ENCODE peak calls at places on chromosomes 13 and 19, in six cellular contexts. One of them, this sample, is unnamed.

GRCh38 chr13:36344886-36345437 is 1.2 kb downstream of the SPART start:
- DNase-seq in left lung: no peak
- DNase-seq in endodermal cell: peak
- DNase-seq in EL: peak
- DNase-seq in MV-4-11: peak
- DNase-seq in nephron progenitor cell: no peak
- DNase-seq in this sample: no peak

GRCh38 chr19:46967578-46968018 is 52.0 kb upstream of the NPAS1 start:
- DNase-seq in MV-4-11: peak
- DNase-seq in nephron progenitor cell: peak
- DNase-seq in left lung: no peak
- DNase-seq in EL: no peak
- DNase-seq in endodermal cell: no peak
- DNase-seq in this sample: peak

GRCh38 chr13:71625694-71626093 is 241.3 kb downstream of the DACH1 start:
- DNase-seq in MV-4-11: no peak
- DNase-seq in nephron progenitor cell: no peak
- DNase-seq in endodermal cell: no peak
- DNase-seq in left lung: no peak
- DNase-seq in EL: no peak
- DNase-seq in this sample: no peak

GRCh38 chr19:12527034-12527836 is 24.0 kb downstream of the ZNF564 start:
- DNase-seq in endodermal cell: no peak
- DNase-seq in nephron progenitor cell: no peak
- DNase-seq in EL: no peak
- DNase-seq in MV-4-11: peak
- DNase-seq in left lung: no peak
- DNase-seq in this sample: no peak

GRCh38 chr13:80100636-80101035 is 240.3 kb downstream of the SPRY2 start:
- DNase-seq in EL: peak
- DNase-seq in MV-4-11: no peak
- DNase-seq in left lung: no peak
- DNase-seq in endodermal cell: no peak
- DNase-seq in nephron progenitor cell: no peak
- DNase-seq in this sample: no peak

GRCh38 chr19:13547102-13547501 is 40.8 kb upstream of the CACNA1A start:
- DNase-seq in left lung: no peak
- DNase-seq in endodermal cell: no peak
- DNase-seq in MV-4-11: no peak
- DNase-seq in nephron progenitor cell: no peak
- DNase-seq in EL: no peak
- DNase-seq in this sample: no peak

GRCh38 chr13:41587490-41587889 is 130.1 kb downstream of the RGCC start:
- DNase-seq in left lung: no peak
- DNase-seq in endodermal cell: peak
- DNase-seq in EL: no peak
- DNase-seq in MV-4-11: no peak
- DNase-seq in nephron progenitor cell: no peak
- DNase-seq in this sample: no peak

GRCh38 chr13:65844266-65844841 is 1385.8 kb downstream of the PCDH9 start:
- DNase-seq in nephron progenitor cell: no peak
- DNase-seq in MV-4-11: no peak
- DNase-seq in left lung: peak
- DNase-seq in endodermal cell: no peak
- DNase-seq in EL: no peak
- DNase-seq in this sample: no peak

GRCh38 chr13:27821566-27821965 is 29.3 kb downstream of the GSX1 start:
- DNase-seq in EL: no peak
- DNase-seq in endodermal cell: peak
- DNase-seq in nephron progenitor cell: no peak
- DNase-seq in left lung: no peak
- DNase-seq in MV-4-11: no peak
- DNase-seq in this sample: no peak

GRCh38 chr13:110162053-110162452 is 144.9 kb downstream of the COL4A1 start:
- DNase-seq in endodermal cell: peak
- DNase-seq in EL: no peak
- DNase-seq in left lung: peak
- DNase-seq in nephron progenitor cell: no peak
- DNase-seq in MV-4-11: no peak
- DNase-seq in this sample: no peak

GRCh38 chr19:3768015-3768747 is 3.8 kb downstream of the RAX2 start:
- DNase-seq in EL: no peak
- DNase-seq in left lung: no peak
- DNase-seq in nephron progenitor cell: no peak
- DNase-seq in MV-4-11: no peak
- DNase-seq in endodermal cell: peak
- DNase-seq in this sample: no peak

GRCh38 chr13:97855570-97855970 is 97.9 kb upstream of the IPO5 start:
- DNase-seq in MV-4-11: peak
- DNase-seq in left lung: no peak
- DNase-seq in endodermal cell: peak
- DNase-seq in EL: peak
- DNase-seq in nephron progenitor cell: peak
- DNase-seq in this sample: peak

GRCh38 chr13:54187461-54187860 is 1158.8 kb downstream of the OLFM4 start:
- DNase-seq in endodermal cell: no peak
- DNase-seq in EL: no peak
- DNase-seq in nephron progenitor cell: no peak
- DNase-seq in left lung: no peak
- DNase-seq in MV-4-11: no peak
- DNase-seq in this sample: no peak

GRCh38 chr13:113554333-113554700 is 30.2 kb upstream of the TFDP1 start:
- DNase-seq in EL: no peak
- DNase-seq in endodermal cell: peak
- DNase-seq in left lung: peak
- DNase-seq in MV-4-11: no peak
- DNase-seq in nephron progenitor cell: no peak
- DNase-seq in this sample: no peak

GRCh38 chr13:23570099-23570926 is at the start of gene TNFRSF19:
- DNase-seq in left lung: no peak
- DNase-seq in nephron progenitor cell: peak
- DNase-seq in endodermal cell: peak
- DNase-seq in EL: peak
- DNase-seq in MV-4-11: no peak
- DNase-seq in this sample: no peak

This sample was measured in left colon.